ENCODE peak calls at places on chromosomes 1 and 21, in four cellular contexts. F, K, R and E are unnamed samples.

GRCh38 chr1:93988634-93989350 is 79.6 kb upstream of the GCLM start:
- DNase-seq in F (peak), K (no peak), R (no peak), E (peak)

GRCh38 chr1:54837002-54837853 is 36.1 kb upstream of the TTC22 start:
- DNase-seq in F (no peak), K (no peak), R (peak), E (no peak)

GRCh38 chr1:17289756-17290155 is 18.2 kb upstream of the PADI4 start:
- DNase-seq in F (peak), K (no peak), R (no peak), E (peak)

GRCh38 chr21:31630062-31630711 is 29.3 kb upstream of the SOD1 start:
- DNase-seq in F (peak), K (no peak), R (peak), E (peak)

GRCh38 chr1:121586369-121587229 is 401.8 kb downstream of the SRGAP2C start:
- DNase-seq in F (no peak), K (no peak), R (peak), E (no peak)

GRCh38 chr1:110440877-110441276 is 10.1 kb upstream of the PROK1 start:
- DNase-seq in F (peak), K (no peak), R (no peak), E (no peak)

GRCh38 chr1:184929711-184930202 is 44.6 kb downstream of the NIBAN1 start:
- DNase-seq in F (no peak), K (no peak), R (peak), E (peak)

GRCh38 chr1:22619252-22619651 is 17.2 kb upstream of the C1QA start:
- DNase-seq in F (no peak), K (no peak), R (no peak), E (no peak)

GRCh38 chr1:221567859-221568507 is 173.9 kb downstream of the DUSP10 start:
- DNase-seq in F (no peak), K (no peak), R (no peak), E (no peak)

GRCh38 chr1:209106237-209106741 is 477.2 kb upstream of the CAMK1G start:
- DNase-seq in F (peak), K (no peak), R (no peak), E (no peak)

GRCh38 chr1:38558476-38559179 is 300.9 kb downstream of the RRAGC start:
- DNase-seq in F (no peak), K (no peak), R (no peak), E (no peak)

GRCh38 chr1:109312978-109313775 is 6.4 kb upstream of the MYBPHL start:
- DNase-seq in F (no peak), K (no peak), R (no peak), E (no peak)

GRCh38 chr21:14121719-14122118 is 89.0 kb downstream of the LIPI start:
- DNase-seq in F (no peak), K (no peak), R (no peak), E (no peak)

GRCh38 chr1:84939761-84940160 is 46.8 kb upstream of the LPAR3 start:
- DNase-seq in F (no peak), K (no peak), R (no peak), E (no peak)

GRCh38 chr1:160094291-160094625 is 4.2 kb downstream of the IGSF8 start:
- DNase-seq in F (no peak), K (no peak), R (no peak), E (no peak)

GRCh38 chr1:64183380-64183984 is 19.9 kb upstream of the UBE2U start:
- DNase-seq in F (no peak), K (no peak), R (no peak), E (no peak)

GRCh38 chr1:7265771-7266371 is 480.6 kb downstream of the CAMTA1 start:
- DNase-seq in F (peak), K (no peak), R (peak), E (no peak)

GRCh38 chr1:43381609-43382008 is 8.0 kb downstream of the MED8 start:
- DNase-seq in F (no peak), K (no peak), R (no peak), E (no peak)

GRCh38 chr1:31532114-31532644 is 44.1 kb upstream of the TINAGL1 start:
- DNase-seq in F (peak), K (no peak), R (no peak), E (no peak)

GRCh38 chr1:231613419-231614349 is 12.9 kb upstream of the DISC1 start:
- DNase-seq in F (no peak), K (no peak), R (no peak), E (no peak)

GRCh38 chr1:7744882-7745281 is 26.2 kb upstream of the VAMP3 start:
- DNase-seq in F (no peak), K (no peak), R (no peak), E (no peak)

GRCh38 chr1:12554521-12555305 is 63.3 kb downstream of the DHRS3 start:
- DNase-seq in F (no peak), K (no peak), R (no peak), E (no peak)

GRCh38 chr1:205656236-205656635 is 24.1 kb downstream of the SLC45A3 start:
- DNase-seq in F (peak), K (no peak), R (no peak), E (no peak)

GRCh38 chr1:175471039-175471800 is 272.2 kb downstream of the TNR start:
- DNase-seq in F (peak), K (no peak), R (no peak), E (peak)

GRCh38 chr21:44789880-44790279 is 11.7 kb downstream of the UBE2G2 start:
- DNase-seq in F (peak), K (no peak), R (no peak), E (no peak)

GRCh38 chr1:77975386-77975785 is 3.5 kb downstream of the FUBP1 start:
- DNase-seq in F (peak), K (no peak), R (no peak), E (no peak)